ENCODE peak calls at places on chromosomes 16 and 17, in eight cellular contexts. B, Y, L, K, S, Q, C and A are unnamed samples.

GRCh38 chr16:85202631-85203461 is 90.6 kb upstream of the CIBAR2 start:
- DNase-seq in L (peak), B (peak), C (peak), Q (no peak), S (peak), Y (no peak), K (no peak), A (no peak)

GRCh38 chr16:11100239-11100750 is 155.7 kb downstream of the SOCS1 start:
- DNase-seq in C (peak), Y (peak), K (no peak), L (peak), Q (no peak), B (peak), S (peak), A (no peak)

GRCh38 chr16:16857603-16858283 is 478.8 kb downstream of the NPIPA7 start:
- DNase-seq in Q (no peak), C (no peak), S (no peak), K (no peak), L (peak), Y (no peak), B (peak), A (no peak)

GRCh38 chr17:82375359-82376041 is 3.9 kb downstream of the UTS2R start:
- DNase-seq in S (no peak), Q (no peak), K (no peak), B (no peak), Y (no peak), C (no peak), L (no peak), A (no peak)

GRCh38 chr16:75181630-75182029 is 25.3 kb downstream of the CTRB2 start:
- DNase-seq in B (no peak), L (no peak), K (no peak), Q (no peak), Y (no peak), S (no peak), C (no peak), A (no peak)

GRCh38 chr16:92431-93339 is 14.7 kb downstream of the MPG start:
- DNase-seq in B (no peak), S (no peak), Q (no peak), K (no peak), C (no peak), L (no peak), Y (no peak), A (no peak)

GRCh38 chr17:11264183-11264871 is 23.3 kb downstream of the SHISA6 start:
- DNase-seq in B (no peak), L (peak), Y (no peak), S (no peak), K (no peak), Q (no peak), C (no peak), A (no peak)

GRCh38 chr16:11877374-11877773 is 26.0 kb upstream of the RSL1D1 start:
- DNase-seq in S (peak), C (no peak), L (no peak), B (no peak), Y (no peak), Q (no peak), K (no peak), A (no peak)

GRCh38 chr16:23510154-23510914 is at the start of gene GGA2:
- DNase-seq in L (peak), K (no peak), Q (peak), B (peak), C (peak), Y (peak), S (peak), A (peak)

GRCh38 chr16:75093598-75094540 is 22.7 kb downstream of the LDHD start:
- DNase-seq in S (no peak), K (no peak), Y (no peak), C (no peak), L (no peak), Q (no peak), B (no peak), A (no peak)

GRCh38 chr17:39963826-39964225 is 1.0 kb downstream of the GSDMA start:
- DNase-seq in Q (no peak), Y (no peak), B (no peak), C (no peak), L (no peak), K (no peak), S (no peak), A (no peak)

GRCh38 chr17:7523033-7523432 is 25.8 kb upstream of the TNFSF12 start:
- DNase-seq in Q (peak), S (peak), Y (no peak), L (peak), B (peak), K (no peak), C (no peak), A (no peak)

GRCh38 chr16:12318661-12319463 is 342.3 kb downstream of the SNX29 start:
- DNase-seq in L (no peak), Q (no peak), S (no peak), Y (no peak), B (no peak), C (no peak), K (no peak), A (no peak)

GRCh38 chr16:66058181-66058580 is 308.3 kb upstream of the CDH5 start:
- DNase-seq in K (no peak), Y (no peak), L (no peak), Q (no peak), C (no peak), B (no peak), S (peak), A (no peak)

GRCh38 chr16:84922351-84923135 is 88.8 kb downstream of the ZDHHC7 start:
- DNase-seq in L (no peak), Q (no peak), B (peak), S (peak), K (no peak), C (peak), Y (peak), A (no peak)

GRCh38 chr16:66857437-66857836 is 13.2 kb downstream of the CA7 start:
- DNase-seq in C (no peak), K (no peak), B (no peak), Q (no peak), Y (no peak), S (no peak), L (no peak), A (no peak)

GRCh38 chr16:84090212-84090611 is 26.5 kb downstream of the MBTPS1 start:
- DNase-seq in Y (no peak), B (no peak), L (no peak), K (no peak), Q (no peak), C (peak), S (no peak), A (no peak)

GRCh38 chr16:85338989-85339388 is 226.7 kb upstream of the CIBAR2 start:
- DNase-seq in K (no peak), L (no peak), B (no peak), S (no peak), C (no peak), Q (no peak), Y (no peak), A (no peak)

GRCh38 chr16:325375-326155 is 27.0 kb downstream of the AXIN1 start:
- DNase-seq in K (no peak), C (no peak), B (no peak), Q (no peak), L (no peak), Y (no peak), S (no peak), A (no peak)

GRCh38 chr17:41354538-41354937 is 3.9 kb upstream of the KRT33A start:
- DNase-seq in Q (no peak), B (no peak), L (no peak), Y (no peak), C (no peak), K (no peak), S (no peak), A (no peak)

GRCh38 chr17:44191389-44191788 is 4.6 kb downstream of the TMUB2 start:
- DNase-seq in K (no peak), C (no peak), B (no peak), Y (no peak), Q (no peak), S (no peak), L (no peak), A (no peak)

GRCh38 chr17:81329279-81329926 is 34.3 kb upstream of the SLC38A10 start:
- DNase-seq in Y (no peak), S (peak), K (no peak), Q (no peak), C (no peak), B (peak), L (peak), A (peak)

GRCh38 chr17:47266782-47267181 is 13.2 kb downstream of the ITGB3 start:
- DNase-seq in L (no peak), S (peak), K (no peak), C (no peak), Y (no peak), Q (no peak), B (no peak), A (no peak)

GRCh38 chr16:80915079-80915450 is 91.6 kb downstream of the CMC2 start:
- DNase-seq in K (no peak), Y (no peak), Q (no peak), S (no peak), B (no peak), L (no peak), C (no peak), A (no peak)

GRCh38 chr16:29645699-29646187 is 17.3 kb upstream of the SPN start:
- DNase-seq in Y (no peak), S (peak), K (no peak), L (peak), B (peak), Q (no peak), C (no peak), A (no peak)

GRCh38 chr17:57946798-57947358 is 8.3 kb downstream of the CUEDC1 start:
- DNase-seq in Q (peak), Y (no peak), K (no peak), S (peak), B (peak), L (no peak), C (peak), A (no peak)

GRCh38 chr17:77741109-77741508 is 217.4 kb upstream of the TNRC6C start:
- DNase-seq in L (peak), C (no peak), Q (no peak), B (no peak), S (no peak), K (no peak), Y (no peak), A (no peak)

GRCh38 chr17:8940866-8941471 is 24.5 kb downstream of the PIK3R5 start:
- DNase-seq in Y (no peak), C (no peak), S (no peak), L (no peak), K (no peak), Q (no peak), B (no peak), A (no peak)

GRCh38 chr17:73304971-73305786 is 6.6 kb downstream of the CDC42EP4 start:
- DNase-seq in L (peak), C (peak), S (peak), B (peak), Y (peak), Q (no peak), K (no peak), A (no peak)

GRCh38 chr17:10295728-10296343 is 77.0 kb downstream of the MYH13 start:
- DNase-seq in S (peak), C (peak), Q (peak), L (peak), K (no peak), B (no peak), Y (peak), A (no peak)

GRCh38 chr16:88049020-88049419 is 97.8 kb downstream of the BANP start:
- DNase-seq in C (no peak), Y (no peak), Q (no peak), K (no peak), S (no peak), L (no peak), B (no peak), A (no peak)

GRCh38 chr17:77881545-77881944 is 77.0 kb upstream of the TNRC6C start:
- DNase-seq in L (peak), S (peak), Y (no peak), K (no peak), C (peak), Q (peak), B (peak), A (peak)

GRCh38 chr17:31877911-31878702 is 19.1 kb upstream of the COPRS start:
- DNase-seq in C (no peak), B (no peak), Y (no peak), L (no peak), Q (no peak), K (no peak), S (peak), A (no peak)

GRCh38 chr17:17169396-17169795 is 36.7 kb downstream of the PLD6 start:
- DNase-seq in K (no peak), Q (no peak), L (no peak), S (no peak), C (no peak), Y (no peak), B (no peak), A (no peak)

GRCh38 chr17:56867948-56868376 is 34.0 kb downstream of the DGKE start:
- DNase-seq in L (no peak), S (no peak), B (no peak), Y (no peak), K (no peak), C (no peak), Q (no peak), A (no peak)